ENCODE peak calls at places on chromosomes 5 and 9, in ten cellular contexts. N is sigmoid colon, R is IMR-90, C is heart left ventricle, G is A549, Z is NB4, L is K562, J is body of pancreas, F is tibial nerve, Q is ovary. I is an unnamed sample.

GRCh38 chr5:54013556-54014157 is 296.7 kb downstream of the ARL15 start:
- DNase-seq in Q (no peak), Z (peak; percentile 73), F (peak; percentile 34), G (peak; percentile 80), L (peak; percentile 48), C (peak; percentile 27), N (no peak), R (peak; percentile 90), J (no peak), I (peak; percentile 54)

GRCh38 chr5:170632985-170633234 is 129.1 kb downstream of the KCNIP1 start:
- DNase-seq in N (peak; percentile 87), Q (peak; percentile 82), J (peak; percentile 55), R (no peak), F (peak; percentile 38), Z (peak; percentile 63), C (peak; percentile 62), G (no peak), L (peak; percentile 92), I (peak; percentile 65)

GRCh38 chr9:14616188-14616982 is 76.8 kb downstream of the ZDHHC21 start:
- DNase-seq in J (no peak), Z (peak; percentile 80), N (no peak), F (no peak), G (peak; percentile 66), C (no peak), R (peak; percentile 73), Q (no peak), L (no peak), I (no peak)

GRCh38 chr5:143985832-143986485 is 174.0 kb downstream of the HMHB1 start:
- DNase-seq in Z (no peak), Q (no peak), C (no peak), L (no peak), N (no peak), R (peak; percentile 79), J (no peak), F (no peak), G (no peak), I (no peak)

GRCh38 chr9:130034570-130034969 is 8.4 kb downstream of the FNBP1 start:
- DNase-seq in G (no peak), F (no peak), N (no peak), L (no peak), C (no peak), J (no peak), Q (no peak), Z (peak; percentile 37), R (peak; percentile 87), I (no peak)

GRCh38 chr9:101514056-101514455 is 19.6 kb upstream of the RNF20 start:
- DNase-seq in F (no peak), Z (no peak), N (no peak), Q (no peak), G (no peak), J (no peak), C (no peak), L (no peak), R (peak; percentile 72), I (no peak)

GRCh38 chr9:109063765-109064164 is 50.5 kb upstream of the CTNNAL1 start:
- DNase-seq in G (no peak), Z (no peak), F (no peak), C (no peak), L (no peak), J (no peak), Q (no peak), R (peak; percentile 57), N (no peak), I (no peak)

GRCh38 chr9:131735238-131736181 is 4.4 kb downstream of the RAPGEF1 start:
- DNase-seq in J (no peak), N (no peak), G (peak; percentile 86), C (peak; percentile 20), F (no peak), L (no peak), Z (no peak), R (no peak), Q (no peak), I (no peak)

GRCh38 chr5:173283318-173284288 is 44.6 kb downstream of the STC2 start:
- DNase-seq in R (peak; percentile 49), G (peak; percentile 82), L (peak; percentile 79), F (peak; percentile 23), N (peak; percentile 72), C (peak; percentile 92), Q (peak; percentile 76), Z (peak; percentile 83), J (peak; percentile 77), I (peak; percentile 58)

GRCh38 chr5:65021527-65022226 is 252.9 kb downstream of the CWC27 start:
- DNase-seq in L (no peak), R (no peak), Q (no peak), C (no peak), J (no peak), G (no peak), Z (no peak), N (no peak), F (no peak), I (no peak)

GRCh38 chr5:147051193-147051592 is 172.6 kb upstream of the PPP2R2B start:
- DNase-seq in J (no peak), C (no peak), N (no peak), F (no peak), L (no peak), R (no peak), Z (peak; percentile 10), G (no peak), Q (no peak), I (no peak)

GRCh38 chr9:37486256-37486615 is 488 bp downstream of the POLR1E start:
- DNase-seq in J (no peak), Z (no peak), C (peak; percentile 33), F (no peak), L (peak; percentile 67), R (no peak), N (no peak), Q (no peak), G (no peak), I (no peak)

GRCh38 chr5:154406231-154406630 is 39.6 kb upstream of the SAP30L start:
- DNase-seq in Z (no peak), C (no peak), L (no peak), G (no peak), R (no peak), J (no peak), N (peak; percentile 49), F (no peak), Q (no peak), I (no peak)

GRCh38 chr5:39191216-39191615 is 28.1 kb downstream of the FYB1 start:
- DNase-seq in Z (no peak), F (no peak), N (no peak), Q (no peak), R (no peak), L (no peak), C (no peak), J (no peak), G (no peak), I (no peak)

GRCh38 chr5:127892467-127893207 is 189.4 kb downstream of the CCDC192 start:
- DNase-seq in J (no peak), F (no peak), Q (no peak), G (peak; percentile 72), L (no peak), N (no peak), Z (no peak), C (no peak), R (peak; percentile 68), I (no peak)

GRCh38 chr5:6875376-6875775 is 162.1 kb downstream of the TENT4A start:
- DNase-seq in R (no peak), C (no peak), J (no peak), Q (no peak), N (no peak), F (no peak), G (no peak), Z (no peak), L (no peak), I (no peak)

GRCh38 chr9:108282872-108283271 is 572.9 kb downstream of the ACTL7B start:
- DNase-seq in L (peak; percentile 17), F (no peak), G (no peak), J (no peak), Z (peak; percentile 16), R (peak; percentile 8), N (no peak), C (no peak), Q (no peak), I (no peak)

GRCh38 chr5:167305591-167306213 is 985.7 kb upstream of the WWC1 start:
- DNase-seq in F (no peak), R (no peak), J (no peak), Q (no peak), G (no peak), Z (no peak), L (no peak), N (no peak), C (no peak), I (no peak)

DNA sequence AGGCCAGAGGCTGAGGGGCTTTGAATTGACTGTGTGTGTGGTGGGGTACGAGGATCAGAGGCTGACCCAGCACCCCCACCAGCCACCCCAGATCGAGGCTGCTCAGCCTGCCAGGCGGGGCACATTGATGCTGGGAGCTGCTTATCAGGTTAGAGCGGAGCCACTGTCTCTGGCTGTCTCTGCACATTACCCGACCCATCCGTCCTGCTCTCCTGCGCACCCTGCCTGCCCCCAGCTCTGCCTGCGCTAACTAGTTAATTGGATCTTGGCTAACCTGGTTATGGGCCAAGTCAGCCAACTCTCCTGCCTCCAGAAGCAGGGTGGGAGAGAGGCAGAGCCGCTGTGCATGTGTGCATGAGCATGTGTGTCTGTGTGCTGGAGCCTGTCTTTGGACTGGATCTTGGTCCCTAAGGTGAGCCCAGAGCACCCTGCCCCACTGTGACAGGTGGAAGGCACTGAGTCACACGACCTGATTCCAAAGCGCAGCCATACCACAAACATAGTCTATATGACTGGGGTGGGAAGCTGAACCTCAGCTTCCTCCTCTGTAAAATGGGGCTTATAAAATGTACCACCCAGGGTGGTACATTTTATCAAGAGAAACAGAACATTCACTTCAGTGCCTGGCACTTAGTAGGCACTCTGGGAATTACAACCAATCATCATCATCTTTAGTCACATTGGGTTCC is 39.7 kb downstream of the PCDH1 start:
- DNase-seq in R (no peak), F (no peak), G (no peak), C (no peak), J (no peak), Z (no peak), L (no peak), Q (no peak), N (no peak), I (no peak)
- H3K4me3 ChIP-seq in R (no peak overlapping the region), F (no peak overlapping the region), G (no peak overlapping the region), C (no peak overlapping the region), J (no peak overlapping the region), Z (no peak overlapping the region), L (no peak overlapping the region), Q (no peak overlapping the region), N (no peak overlapping the region), I (no peak overlapping the region)

GRCh38 chr5:55160493-55161209 is 680 bp downstream of the GPX8 start:
- DNase-seq in C (peak; percentile 58), L (no peak), Z (no peak), N (peak; percentile 86), G (peak; percentile 89), Q (no peak), J (peak; percentile 52), R (peak; percentile 98), F (peak; percentile 69), I (peak; percentile 38)
- TF ChIP-seq POLR2A in C (no peak), L (no peak), Z (no peak), N (no peak), G (peak; percentile 20), Q (no peak), J (peak; percentile 48), R (peak; percentile 97), F (peak; percentile 23), I (peak; percentile 42)

GRCh38 chr9:13568446-13568845 is 289.0 kb upstream of the MPDZ start:
- DNase-seq in Q (no peak), L (no peak), N (no peak), C (no peak), F (peak; percentile 8), R (no peak), Z (no peak), J (no peak), G (no peak), I (no peak)
- H3K4me3 ChIP-seq in Q (no peak overlapping the region), L (no peak overlapping the region), N (peak overlapping the region; percentile 28), C (no peak overlapping the region), F (peak overlapping the region; percentile 38), R (peak overlapping the region; percentile 19), Z (no peak overlapping the region), J (no peak overlapping the region), G (no peak overlapping the region), I (peak overlapping the region; percentile 20)

GRCh38 chr9:126722922-126723806 is 81.7 kb upstream of the ZBTB43 start:
- DNase-seq in Q (no peak), N (peak; percentile 80), Z (no peak), R (no peak), G (no peak), J (peak; percentile 48), F (peak; percentile 7), C (peak; percentile 52), L (peak; percentile 84), I (peak; percentile 67)
- TF ChIP-seq POLR2A in Q (no peak), N (no peak), Z (peak; percentile 0), R (no peak), G (no peak), J (no peak), F (peak; percentile 6), C (no peak), L (no peak), I (no peak)